ENCODE peak calls at places on chromosomes 5 and 9, in five cellular contexts. E, D, U, K and M are unnamed samples.

GRCh38 chr5:78727786-78728761 is 79.5 kb upstream of the LHFPL2 start:
- DNase-seq in U (peak; percentile 79), D (no peak), K (peak; percentile 50), E (no peak), M (no peak)

GRCh38 chr9:20551835-20552234 is 70.5 kb downstream of the MLLT3 start:
- DNase-seq in E (no peak), U (peak; percentile 86), D (no peak), K (peak; percentile 68), M (no peak)

GRCh38 chr5:36502608-36503007 is 103.8 kb upstream of the SLC1A3 start:
- DNase-seq in E (no peak), D (no peak), U (peak; percentile 74), K (peak; percentile 94), M (peak; percentile 22)

GRCh38 chr5:173458819-173459218 is 130.6 kb upstream of the STC2 start:
- DNase-seq in E (no peak), U (no peak), D (no peak), K (no peak), M (no peak)

GRCh38 chr5:77292026-77292757 is 81.7 kb downstream of the PDE8B start:
- DNase-seq in K (no peak), U (no peak), D (no peak), E (no peak), M (no peak)

GRCh38 chr5:159022178-159022556 is 77.5 kb downstream of the EBF1 start:
- DNase-seq in E (no peak), U (no peak), K (no peak), D (no peak), M (peak; percentile 59)

GRCh38 chr5:6708814-6709213 is 4.4 kb upstream of the TENT4A start:
- DNase-seq in E (no peak), D (no peak), U (peak; percentile 45), K (no peak), M (no peak)

GRCh38 chr9:13278368-13279246 is 885 bp downstream of the MPDZ start:
- DNase-seq in U (peak; percentile 49), D (no peak), E (no peak), K (no peak), M (no peak)